ENCODE peak calls at places on chromosomes 12 and 14, in ten cellular contexts. T is stimulated activated CD8-positive, alpha-beta memory T cell treated with anti-CD3 and anti-CD28 coated beads, Interleukin-12 subunit alpha, Interleukin-12 subunit beta, amount 100 ng/mL, for 4 hours; B is coronary artery; P is GM23338; X is mesenchymal stem cell; Z is anterior cingulate cortex; M is HCT116; G is pons; Q is CD8-positive, alpha-beta memory T cell; C is M059J. J is an unnamed sample.

GRCh38 chr12:131642101-131642540 is 68.8 kb upstream of the SFSWAP start:
- DNase-seq in T (no peak), B (no peak), P (peak; percentile 42), X (no peak), Z (no peak), M (peak; percentile 24), G (no peak), Q (no peak), C (no peak), J (peak; percentile 28)

GRCh38 chr14:23605931-23606585 is 27.5 kb upstream of the JPH4 start:
- DNase-seq in T (no peak), B (no peak), P (no peak), X (peak; percentile 4), Z (no peak), M (no peak), G (no peak), Q (no peak), C (peak; percentile 60), J (no peak)

GRCh38 chr12:31736472-31736871 is 7.7 kb upstream of the AMN1 start:
- DNase-seq in T (no peak), B (no peak), P (no peak), X (peak; percentile 92), Z (no peak), M (no peak), G (no peak), Q (peak; percentile 39), C (peak; percentile 97), J (no peak)

GRCh38 chr12:55060470-55060869 is 40.7 kb downstream of the NEUROD4 start:
- DNase-seq in T (no peak), B (no peak), P (peak; percentile 17), X (no peak), Z (no peak), M (no peak), G (no peak), Q (no peak), C (no peak), J (peak; percentile 61)

GRCh38 chr12:15648564-15648963 is 140.6 kb downstream of the EPS8 start:
- DNase-seq in T (no peak), B (no peak), P (no peak), X (no peak), Z (no peak), M (no peak), G (no peak), Q (no peak), C (no peak), J (no peak)

GRCh38 chr12:21939435-21939834 is 1.8 kb downstream of the ABCC9 start:
- DNase-seq in T (no peak), B (no peak), P (peak; percentile 30), X (no peak), Z (no peak), M (no peak), G (no peak), Q (no peak), C (no peak), J (no peak)

GRCh38 chr14:71155743-71156142 is 248.5 kb downstream of the PCNX1 start:
- DNase-seq in T (no peak), B (no peak), P (no peak), X (no peak), Z (no peak), M (no peak), G (no peak), Q (no peak), C (no peak), J (no peak)

GRCh38 chr14:24895243-24895583 is 154.7 kb downstream of the STXBP6 start:
- DNase-seq in T (no peak), B (no peak), P (peak; percentile 10), X (peak; percentile 64), Z (no peak), M (no peak), G (no peak), Q (no peak), C (no peak), J (no peak)

GRCh38 chr12:3750616-3751015 is 2.3 kb downstream of the CRACR2A start:
- DNase-seq in T (no peak), B (no peak), P (no peak), X (no peak), Z (no peak), M (no peak), G (no peak), Q (no peak), C (no peak), J (peak; percentile 26)

GRCh38 chr14:54818201-54819133 is 84.2 kb downstream of the GCH1 start:
- DNase-seq in T (no peak), B (no peak), P (no peak), X (peak; percentile 92), Z (no peak), M (no peak), G (no peak), Q (no peak), C (peak; percentile 94), J (no peak)

GRCh38 chr14:53127151-53127550 is 26.0 kb downstream of the DDHD1 start:
- DNase-seq in T (no peak), B (no peak), P (no peak), X (no peak), Z (no peak), M (no peak), G (no peak), Q (no peak), C (no peak), J (no peak)

GRCh38 chr12:88993655-88994054 is 358.6 kb downstream of the DUSP6 start:
- DNase-seq in T (no peak), B (no peak), P (peak; percentile 65), X (peak; percentile 68), Z (no peak), M (peak; percentile 63), G (peak; percentile 78), Q (no peak), C (peak; percentile 64), J (no peak)